ENCODE peak calls at places on chromosomes 13 and 19, in four cellular contexts. H, G, U and E are unnamed samples.

GRCh38 chr13:43878897-43879322 is 630 bp downstream of the CCDC122 start:
- DNase-seq in H (peak), G (no peak), U (peak), E (peak)

GRCh38 chr13:33072282-33072681 is 56.1 kb downstream of the KL start:
- DNase-seq in H (peak), G (no peak), U (no peak), E (no peak)

GRCh38 chr19:1154731-1155351 is 19.2 kb downstream of the SBNO2 start:
- DNase-seq in H (no peak), G (no peak), U (peak), E (no peak)

GRCh38 chr19:36136975-36137686 is 2.7 kb upstream of the CAPNS1 start:
- DNase-seq in H (no peak), G (no peak), U (peak), E (no peak)

GRCh38 chr19:49746206-49746958 is 16.7 kb downstream of the TSKS start:
- DNase-seq in H (no peak), G (no peak), U (peak), E (peak)

GRCh38 chr13:73633817-73634449 is 500.3 kb downstream of the KLF12 start:
- DNase-seq in H (no peak), G (no peak), U (no peak), E (no peak)

GRCh38 chr19:13692096-13692495 is 72.2 kb upstream of the MRI1 start:
- DNase-seq in H (peak), G (no peak), U (no peak), E (no peak)

GRCh38 chr13:113763961-113764792 is 5.2 kb downstream of the TMEM255B start:
- DNase-seq in H (no peak), G (no peak), U (no peak), E (no peak)

GRCh38 chr13:49836516-49836915 is 44.0 kb upstream of the KPNA3 start:
- DNase-seq in H (no peak), G (peak), U (no peak), E (peak)

GRCh38 chr13:114142640-114143490 is 10.4 kb upstream of the RASA3 start:
- DNase-seq in H (no peak), G (no peak), U (peak), E (no peak)